ENCODE peak calls at places on chromosomes 7 and 10, in four cellular contexts. L, G, Q and J are unnamed samples. For H3K4me1, the result is how much of the 10 kb centered on the place peaks cover.

GRCh38 chr10:72277340-72277995 is 3.7 kb downstream of the DDIT4 start:
- DNase-seq in G (no peak), L (no peak), Q (no peak), J (no peak)

GRCh38 chr7:75993689-75994387 is 557 bp downstream of the TMEM120A start:
- DNase-seq in G (no peak), L (peak), Q (peak), J (no peak)

GRCh38 chr7:88539977-88540376 is 219.5 kb upstream of the ZNF804B start:
- DNase-seq in L (no peak), G (no peak), Q (no peak), J (no peak)

GRCh38 chr10:110802090-110802489 is 69.6 kb upstream of the PDCD4 start:
- DNase-seq in Q (no peak), L (no peak), G (no peak), J (no peak)

GRCh38 chr10:113880236-113880635 is 25.8 kb downstream of the NHLRC2 start:
- DNase-seq in G (no peak), Q (no peak), L (no peak), J (no peak)

GRCh38 chr10:33211123-33211878 is 123.2 kb downstream of the NRP1 start:
- DNase-seq in Q (no peak), G (no peak), L (no peak), J (no peak)

GRCh38 chr10:35336084-35336831 is at the start of gene CCNY:
- DNase-seq in Q (peak), G (no peak), L (peak), J (no peak)

GRCh38 chr7:38367301-38367700 is 93.9 kb upstream of the TARP start:
- DNase-seq in G (peak), Q (no peak), L (no peak), J (no peak)

GRCh38 chr10:91908358-91909177 is 718 bp downstream of the FGFBP3 start:
- DNase-seq in G (peak), Q (peak), L (peak), J (no peak)

DNA sequence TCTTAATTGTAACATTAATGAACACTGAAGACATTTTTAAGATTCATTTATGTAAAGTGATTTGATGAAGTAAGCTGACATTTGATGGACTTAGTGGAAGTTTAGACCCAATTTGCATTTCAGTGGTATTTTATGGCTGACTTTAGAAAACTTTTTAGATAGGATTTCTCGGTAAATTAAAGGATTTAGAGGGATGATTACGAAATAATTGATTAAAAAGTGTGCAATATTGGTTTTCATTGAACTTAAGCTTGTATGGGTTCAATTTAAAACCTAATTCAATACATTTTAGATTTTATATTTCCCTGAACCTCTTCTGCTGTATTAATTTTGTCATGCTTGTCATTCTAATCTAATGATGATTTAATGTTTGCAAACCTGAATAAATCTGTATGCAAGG is 135.1 kb downstream of the SDK1 start:
- DNase-seq in G (no peak), L (no peak), Q (no peak), J (no peak)
- H3K4me1 ChIP-seq in G (under half), L (under half), Q (under half), J (under half)

GRCh38 chr7:143392875-143393266 is 11.7 kb downstream of the ZYX start:
- DNase-seq in L (no peak), G (no peak), Q (no peak), J (no peak)

GRCh38 chr7:143394777-143395176 is 13.6 kb downstream of the ZYX start:
- DNase-seq in G (no peak), L (no peak), Q (no peak), J (no peak)

GRCh38 chr7:143394068-143394467 is 12.9 kb downstream of the ZYX start:
- DNase-seq in G (no peak), L (no peak), Q (no peak), J (no peak)

GRCh38 chr7:143391462-143392404 is 10.6 kb downstream of the ZYX start:
- DNase-seq in Q (no peak), L (no peak), G (no peak), J (no peak)

DNA sequence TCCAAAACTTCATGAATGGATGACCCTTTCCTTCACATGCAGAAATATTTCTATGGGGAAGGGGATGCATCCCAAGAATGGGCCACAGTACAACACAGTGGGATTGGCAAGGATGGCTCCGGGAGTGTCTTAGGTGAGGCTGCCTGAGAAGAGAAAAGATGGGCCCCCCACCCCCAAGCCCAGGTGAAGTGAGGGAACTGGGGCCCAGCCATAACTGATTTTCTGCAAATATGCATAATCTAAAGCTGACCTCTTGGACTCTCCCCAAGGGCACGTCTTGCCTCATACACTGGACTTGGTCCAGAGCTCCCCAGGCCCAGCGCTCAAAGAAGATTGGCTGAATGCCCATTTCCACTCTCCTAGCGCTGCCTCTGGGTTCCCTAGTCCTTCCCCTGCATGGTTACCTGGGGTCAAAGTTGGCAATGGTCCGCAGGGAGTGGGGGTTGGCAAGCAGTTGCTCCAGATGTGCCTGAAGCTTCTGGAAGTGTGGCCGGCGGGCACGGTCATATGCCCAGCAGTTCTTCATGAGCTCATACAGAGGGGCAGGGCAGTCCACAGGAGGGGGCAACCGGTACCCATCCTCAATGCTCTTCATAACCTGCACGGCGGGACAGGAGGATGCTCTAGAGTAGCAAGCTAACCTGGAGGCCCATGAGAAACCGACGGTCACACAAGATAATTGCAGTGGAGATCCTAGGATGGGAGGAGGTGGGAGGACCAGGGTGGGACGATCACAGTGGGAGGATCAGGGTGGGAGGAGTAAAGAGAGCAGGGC is 12.3 kb downstream of the ZYX start:
- DNase-seq in Q (peak), L (no peak), G (no peak), J (no peak)
- TF ChIP-seq SUZ12 in Q (no peak), L (no peak), G (no peak), J (no peak)

GRCh38 chr10:87930929-87931835 is 67.8 kb downstream of the PTEN start:
- DNase-seq in G (peak), Q (no peak), L (no peak), J (no peak)

GRCh38 chr10:87928996-87929395 is 65.6 kb downstream of the PTEN start:
- DNase-seq in Q (no peak), L (no peak), G (no peak), J (no peak)

GRCh38 chr10:87931836-87932230 is 68.4 kb downstream of the PTEN start:
- DNase-seq in L (no peak), Q (no peak), G (no peak), J (no peak)

GRCh38 chr10:87927091-87927490 is 63.7 kb downstream of the PTEN start:
- DNase-seq in G (no peak), L (no peak), Q (no peak), J (no peak)

GRCh38 chr10:87930141-87930540 is 66.7 kb downstream of the PTEN start:
- DNase-seq in G (no peak), L (no peak), Q (no peak), J (no peak)
- H3K4me1 ChIP-seq in G (under half), L (under half), Q (under half), J (under half)

GRCh38 chr10:97321807-97322195 is 2.7 kb downstream of the FRAT1 start:
- DNase-seq in Q (no peak), L (no peak), G (no peak), J (no peak)

GRCh38 chr10:97319671-97320479 is 804 bp downstream of the FRAT1 start:
- DNase-seq in G (no peak), Q (peak), L (peak), J (no peak)

GRCh38 chr10:97321032-97321806 is 2.1 kb downstream of the FRAT1 start:
- DNase-seq in L (peak), Q (no peak), G (no peak), J (no peak)

GRCh38 chr10:97320480-97321031 is 1.5 kb downstream of the FRAT1 start:
- DNase-seq in L (no peak), G (no peak), Q (no peak), J (no peak)

GRCh38 chr10:97318772-97319651 is at the start of gene FRAT1:
- DNase-seq in G (peak), L (peak), Q (peak), J (no peak)
- TF ChIP-seq SUZ12 in G (no peak), L (no peak), Q (no peak), J (no peak)

DNA sequence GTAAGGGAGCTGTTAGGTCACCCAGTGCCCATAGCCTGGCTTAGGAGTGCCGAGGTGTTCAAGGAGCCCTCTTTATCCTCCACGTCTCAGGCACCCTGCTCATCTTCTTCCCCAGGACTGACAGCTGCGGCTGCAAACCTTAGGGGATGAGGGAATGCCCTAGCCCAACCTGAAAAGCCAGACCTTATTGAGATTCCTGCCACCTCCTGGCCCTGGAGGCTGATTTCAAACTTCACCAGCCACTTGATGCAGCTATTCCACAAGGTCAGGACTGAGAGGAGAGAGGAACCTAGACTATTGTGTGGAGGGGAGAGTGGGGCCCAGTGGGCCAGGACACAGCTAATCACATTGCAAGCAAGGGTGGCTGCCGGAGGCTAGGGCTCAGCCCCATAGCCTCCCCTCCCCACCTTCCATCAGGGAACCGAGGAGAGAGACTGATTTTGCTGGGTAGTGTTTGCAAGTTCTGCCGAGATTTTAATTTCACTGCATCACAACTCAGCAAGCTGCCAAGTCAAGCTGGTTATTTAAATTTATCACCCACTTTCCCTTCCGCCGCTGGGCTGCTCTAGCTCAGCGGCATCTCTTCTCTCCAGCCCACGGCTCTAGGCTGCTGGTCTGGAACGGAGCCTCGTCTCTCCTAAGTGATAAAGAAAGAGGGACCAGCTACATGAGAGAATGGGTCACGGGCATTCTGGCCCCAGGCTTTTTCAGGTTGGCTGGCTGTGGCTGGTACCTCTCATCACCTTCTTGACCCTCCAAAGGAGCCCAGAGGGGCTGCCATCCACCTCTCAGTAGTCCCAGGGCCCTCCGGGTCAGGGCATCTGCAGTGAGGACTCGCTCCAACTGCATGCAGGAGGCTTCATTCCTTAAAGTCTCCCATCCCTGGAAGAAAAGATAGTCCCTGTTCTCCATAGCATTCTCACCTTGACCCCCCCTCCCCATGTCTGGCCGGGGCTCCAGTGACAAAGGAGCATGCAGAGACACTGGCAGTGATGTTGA is 66.7 kb downstream of the PAX2 start:
- DNase-seq in L (no peak), G (no peak), Q (no peak), J (no peak)
- H3K4me1 ChIP-seq in L (under half), G (under half), Q (under half), J (under half)

GRCh38 chr7:118863961-118864360 is 639.5 kb downstream of the ANKRD7 start:
- DNase-seq in G (no peak), L (no peak), Q (no peak), J (no peak)

GRCh38 chr7:118861581-118861980 is 637.1 kb downstream of the ANKRD7 start:
- DNase-seq in Q (no peak), L (no peak), G (no peak), J (no peak)

GRCh38 chr7:118855290-118855689 is 630.8 kb downstream of the ANKRD7 start:
- DNase-seq in G (no peak), Q (no peak), L (no peak), J (no peak)

GRCh38 chr7:118862733-118863132 is 638.2 kb downstream of the ANKRD7 start:
- DNase-seq in G (no peak), Q (no peak), L (no peak), J (no peak)

GRCh38 chr7:118858651-118859149 is 634.2 kb downstream of the ANKRD7 start:
- DNase-seq in L (no peak), Q (no peak), G (no peak), J (no peak)
- TF ChIP-seq SUZ12 in L (no peak), Q (no peak), G (no peak), J (no peak)

GRCh38 chr10:96673318-96674099 is 46.8 kb downstream of the PIK3AP1 start:
- DNase-seq in L (no peak), G (peak), Q (peak), J (no peak)
- H3K4me1 ChIP-seq in L (under half), G (half or more), Q (half or more), J (under half)